ENCODE peak calls at places on chromosomes 7 and 10, in four cellular contexts. A is sigmoid colon, U is AML-193, Z is RCC 7860. I is an unnamed sample.

GRCh38 chr10:92387289-92387940 is 96.4 kb downstream of the MARCHF5 start:
- DNase-seq in Z (peak; percentile 24), U (no peak), A (no peak), I (peak; percentile 67)

GRCh38 chr10:120365872-120366271 is 91.2 kb upstream of the PLPP4 start:
- DNase-seq in U (no peak), A (no peak), Z (peak; percentile 80), I (peak; percentile 67)

GRCh38 chr7:29457565-29457971 is 106.1 kb upstream of the PRR15 start:
- DNase-seq in Z (no peak), A (no peak), U (no peak), I (no peak)

GRCh38 chr10:29635711-29636144 is 957 bp upstream of the SVIL start:
- DNase-seq in Z (peak; percentile 68), U (no peak), A (no peak), I (peak; percentile 66)

GRCh38 chr10:33861833-33862232 is 527.4 kb upstream of the NRP1 start:
- DNase-seq in A (no peak), U (no peak), Z (no peak), I (no peak)

GRCh38 chr10:133225707-133226191 is 4.3 kb upstream of the UTF1 start:
- DNase-seq in U (no peak), Z (no peak), A (no peak), I (no peak)

GRCh38 chr7:18993933-18994668 is 123.3 kb downstream of the TWIST1 start:
- DNase-seq in U (no peak), Z (peak; percentile 47), A (no peak), I (no peak)

GRCh38 chr7:110775046-110775445 is 315.9 kb upstream of the LRRN3 start:
- DNase-seq in A (no peak), U (no peak), Z (no peak), I (no peak)

GRCh38 chr7:30893357-30893756 is 18.3 kb upstream of the AQP1 start:
- DNase-seq in U (no peak), A (no peak), Z (no peak), I (no peak)

GRCh38 chr10:22652988-22653431 is 61.4 kb downstream of the PIP4K2A start:
- DNase-seq in A (no peak), Z (no peak), U (no peak), I (no peak)

GRCh38 chr10:73584737-73585136 is 6.4 kb downstream of the USP54 start:
- DNase-seq in Z (peak; percentile 65), A (no peak), U (no peak), I (no peak)

GRCh38 chr7:155283565-155284194 is 14.0 kb upstream of the INSIG1 start:
- DNase-seq in U (no peak), Z (no peak), A (no peak), I (no peak)

GRCh38 chr10:131195552-131196159 is 115.9 kb downstream of the TCERG1L start:
- DNase-seq in A (peak; percentile 56), Z (no peak), U (no peak), I (no peak)

GRCh38 chr7:33901847-33902246 is 3.5 kb upstream of the BMPER start:
- DNase-seq in A (no peak), U (no peak), Z (no peak), I (no peak)

GRCh38 chr10:3782099-3782455 is 2.9 kb downstream of the KLF6 start:
- DNase-seq in U (no peak), Z (no peak), A (no peak), I (peak; percentile 73)

GRCh38 chr10:34348917-34349509 is 466.1 kb downstream of the PARD3 start:
- DNase-seq in Z (no peak), A (no peak), U (no peak), I (no peak)

GRCh38 chr10:103273026-103273425 is 3.9 kb upstream of the INA start:
- DNase-seq in A (no peak), Z (peak; percentile 97), U (no peak), I (peak; percentile 85)

GRCh38 chr7:47654672-47655340 is 72.9 kb upstream of the TNS3 start:
- DNase-seq in U (no peak), A (no peak), Z (no peak), I (no peak)

GRCh38 chr10:111093741-111094380 is 17.0 kb downstream of the ADRA2A start:
- DNase-seq in A (no peak), U (no peak), Z (no peak), I (no peak)

GRCh38 chr10:96846395-96846794 is 14.3 kb downstream of the LCOR start:
- DNase-seq in U (no peak), Z (no peak), A (no peak), I (no peak)

GRCh38 chr7:48052748-48053147 is 17.4 kb downstream of the C7orf57 start:
- DNase-seq in U (no peak), Z (peak; percentile 67), A (no peak), I (peak; percentile 81)

GRCh38 chr10:54594289-54594688 is 206.7 kb downstream of the PCDH15 start:
- DNase-seq in Z (no peak), A (no peak), U (no peak), I (no peak)

GRCh38 chr10:62082729-62083412 is 181.4 kb downstream of the ARID5B start:
- DNase-seq in Z (no peak), U (peak; percentile 39), A (no peak), I (peak; percentile 24)

GRCh38 chr7:131232768-131233167 is 94.9 kb upstream of the MKLN1 start:
- DNase-seq in A (no peak), U (no peak), Z (no peak), I (no peak)

GRCh38 chr7:130831817-130832481 is 97.9 kb upstream of the KLF14 start:
- DNase-seq in Z (peak; percentile 47), A (no peak), U (peak; percentile 3), I (no peak)

GRCh38 chr10:116101616-116102015 is 171.4 kb downstream of the GFRA1 start:
- DNase-seq in U (no peak), A (no peak), Z (peak; percentile 14), I (no peak)

GRCh38 chr7:151894131-151895007 is 17.5 kb upstream of the PRKAG2 start:
- DNase-seq in U (no peak), A (no peak), Z (no peak), I (no peak)

GRCh38 chr7:7746419-7746818 is 28.0 kb upstream of the RPA3 start:
- DNase-seq in Z (no peak), U (no peak), A (no peak), I (no peak)

GRCh38 chr7:49635800-49636199 is 137.6 kb upstream of the VWC2 start:
- DNase-seq in U (no peak), A (no peak), Z (no peak), I (peak; percentile 4)

GRCh38 chr7:149161241-149161848 is 14.1 kb downstream of the ZNF398 start:
- DNase-seq in U (no peak), A (no peak), Z (peak; percentile 54), I (no peak)

GRCh38 chr7:128099204-128099671 is 68.0 kb upstream of the LRRC4 start:
- DNase-seq in A (no peak), U (no peak), Z (peak; percentile 18), I (peak; percentile 18)

GRCh38 chr10:62742447-62743105 is 61.9 kb upstream of the ADO start:
- DNase-seq in Z (no peak), U (peak; percentile 75), A (no peak), I (no peak)

GRCh38 chr7:39709768-39710291 is 86.5 kb downstream of the RALA start:
- DNase-seq in Z (no peak), A (peak; percentile 67), U (no peak), I (no peak)

GRCh38 chr10:16832351-16833080 is 15.3 kb upstream of the RSU1 start:
- DNase-seq in A (no peak), U (no peak), Z (peak; percentile 70), I (peak; percentile 11)

GRCh38 chr7:151244871-151245346 is 3.6 kb downstream of the SMARCD3 start:
- DNase-seq in Z (no peak), A (peak; percentile 61), U (no peak), I (no peak)

GRCh38 chr7:96710544-96710943 is 898 bp upstream of the SEM1 start:
- DNase-seq in U (no peak), Z (no peak), A (no peak), I (no peak)